ENCODE peak calls at places on chromosomes 11 and 22, in five cellular contexts. K, I, Z, U and L are unnamed samples.

GRCh38 chr22:36816338-36816634 is 549 bp downstream of the PVALB start:
- DNase-seq in K (no peak), Z (no peak), I (no peak), U (no peak), L (no peak)

GRCh38 chr11:105024394-105024793 is 1.4 kb upstream of the CASP5 start:
- DNase-seq in I (no peak), K (no peak), U (no peak), Z (no peak), L (no peak)

GRCh38 chr11:95388086-95388485 is 157.1 kb upstream of the SESN3 start:
- DNase-seq in K (no peak), I (no peak), Z (no peak), U (no peak), L (no peak)

GRCh38 chr11:10274726-10275125 is 19.3 kb downstream of the SBF2 start:
- DNase-seq in Z (no peak), U (no peak), K (no peak), I (no peak), L (no peak)

GRCh38 chr22:38141574-38141973 is 31.1 kb upstream of the BAIAP2L2 start:
- DNase-seq in U (no peak), I (no peak), K (no peak), Z (no peak), L (no peak)

GRCh38 chr11:134536677-134537076 is 124.6 kb upstream of the B3GAT1 start:
- DNase-seq in K (no peak), Z (no peak), I (no peak), U (no peak), L (no peak)

GRCh38 chr11:10606536-10607208 is 38.2 kb upstream of the LYVE1 start:
- DNase-seq in I (no peak), U (no peak), Z (peak), K (no peak), L (peak)

GRCh38 chr22:29503811-29504372 is 23.9 kb downstream of the NEFH start:
- DNase-seq in K (peak), Z (peak), U (no peak), I (no peak), L (no peak)

GRCh38 chr11:65822760-65823528 is 10.8 kb upstream of the SNX32 start:
- DNase-seq in I (no peak), U (no peak), K (no peak), Z (no peak), L (no peak)

GRCh38 chr11:62020661-62021060 is 53.2 kb upstream of the FTH1 start:
- DNase-seq in K (no peak), I (no peak), U (no peak), Z (no peak), L (no peak)

GRCh38 chr22:24686280-24686679 is 83.3 kb downstream of the GGT1 start:
- DNase-seq in U (no peak), Z (no peak), I (no peak), K (no peak), L (no peak)

GRCh38 chr11:61695917-61696316 is 15.7 kb downstream of the DAGLA start:
- DNase-seq in K (peak), U (peak), Z (peak), I (peak), L (peak)